ENCODE peak calls at places on chromosomes 7 and 10, in eight cellular contexts. O is SK-N-SH, Z is HCT116, E is HL-60, Q is GM12878, A is K562, P is HepG2, S is GM23338. M is an unnamed sample.
A peak's percentile ranks its signal among the peaks of the same experiment; 100 is the strongest.

GRCh38 chr7:73701357-73701995 is 18.0 kb downstream of the STX1A start:
- DNase-seq in S (peak; percentile 94), A (peak; percentile 82), Z (peak; percentile 68), Q (no peak), O (peak; percentile 92), P (peak; percentile 54), E (no peak), M (peak; percentile 76)

GRCh38 chr10:82089327-82089726 is 214.3 kb downstream of the NRG3 start:
- DNase-seq in P (no peak), S (peak; percentile 55), Z (no peak), E (no peak), A (no peak), Q (no peak), O (peak; percentile 28), M (no peak)

GRCh38 chr7:79241288-79242055 is 212.0 kb downstream of the MAGI2 start:
- DNase-seq in A (no peak), P (no peak), O (no peak), Q (no peak), Z (no peak), S (no peak), E (no peak), M (no peak)

GRCh38 chr7:28858206-28858605 is 99.9 kb downstream of the TRIL start:
- DNase-seq in A (no peak), E (no peak), O (no peak), S (no peak), P (no peak), Q (no peak), Z (no peak), M (no peak)

GRCh38 chr7:157527686-157528085 is 190.9 kb downstream of the DNAJB6 start:
- DNase-seq in E (no peak), S (no peak), Z (no peak), A (no peak), Q (no peak), P (no peak), O (no peak), M (no peak)

GRCh38 chr10:30357075-30357801 is 8.2 kb upstream of the MTPAP start:
- DNase-seq in P (no peak), Z (no peak), Q (no peak), S (no peak), A (no peak), O (no peak), E (no peak), M (no peak)

GRCh38 chr10:89301231-89301630 is 615 bp upstream of the IFIT2 start:
- DNase-seq in O (no peak), Q (no peak), A (no peak), S (no peak), P (no peak), E (peak; percentile 78), Z (no peak), M (no peak)

GRCh38 chr10:12419279-12419847 is 70.0 kb downstream of the CAMK1D start:
- DNase-seq in Z (peak; percentile 79), O (no peak), P (no peak), E (no peak), A (no peak), S (no peak), Q (no peak), M (peak; percentile 70)

GRCh38 chr10:80443531-80443974 is 10.6 kb upstream of the TSPAN14 start:
- DNase-seq in S (peak; percentile 37), A (peak; percentile 67), P (peak; percentile 41), O (peak; percentile 75), Z (no peak), Q (no peak), E (no peak), M (no peak)

GRCh38 chr10:80444124-80444523 is 10.0 kb upstream of the TSPAN14 start:
- DNase-seq in Q (no peak), S (no peak), Z (no peak), P (no peak), A (no peak), O (no peak), E (no peak), M (no peak)

GRCh38 chr10:80442879-80443278 is 11.2 kb upstream of the TSPAN14 start:
- DNase-seq in S (no peak), Q (no peak), O (peak; percentile 50), A (no peak), Z (no peak), E (no peak), P (no peak), M (no peak)

GRCh38 chr10:80447618-80448190 is 6.4 kb upstream of the TSPAN14 start:
- DNase-seq in Q (no peak), E (no peak), P (no peak), O (no peak), A (no peak), S (no peak), Z (no peak), M (no peak)

DNA sequence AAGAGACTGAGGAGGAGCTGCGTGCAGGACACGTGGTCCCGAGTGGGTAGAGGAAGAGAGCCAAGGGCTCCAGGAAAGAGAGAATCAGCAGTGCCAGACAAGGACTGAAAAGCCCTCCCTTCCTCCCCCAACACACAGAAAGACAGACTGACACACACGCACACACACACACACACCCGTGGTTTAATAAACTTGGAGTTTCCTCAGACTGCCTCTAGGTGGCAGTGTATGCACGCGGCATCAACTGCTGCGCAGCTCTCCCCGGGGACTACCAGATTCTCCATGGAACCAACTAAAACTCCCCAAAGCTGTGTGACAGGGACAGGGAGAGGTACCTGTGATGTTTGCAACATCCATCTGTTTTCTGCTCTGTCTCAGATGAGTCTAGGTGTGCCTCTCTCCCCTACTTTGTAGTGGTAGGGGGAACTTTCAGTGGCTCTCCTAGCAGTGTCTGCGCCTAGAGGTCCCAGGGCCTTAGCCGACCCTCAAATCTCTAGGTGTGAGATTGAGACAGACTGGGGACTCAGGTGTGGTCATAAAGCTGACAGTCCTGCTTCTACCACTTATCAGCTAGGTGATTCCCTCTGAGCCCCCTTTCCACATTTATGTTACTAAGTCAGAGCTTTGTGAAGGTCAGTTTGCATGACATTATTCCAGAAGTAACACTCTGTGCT is 9.3 kb upstream of the TSPAN14 start:
- DNase-seq in A (peak; percentile 87), Q (peak; percentile 63), S (peak; percentile 77), O (peak; percentile 58), Z (no peak), E (peak; percentile 71), P (peak; percentile 58), M (peak; percentile 45)
- TF ChIP-seq POLR2AphosphoS5 in A (no peak), Q (no peak), S (no peak), O (no peak), Z (no peak), E (no peak), P (no peak), M (no peak)

GRCh38 chr7:106543221-106543757 is 117.7 kb downstream of the CCDC71L start:
- DNase-seq in Q (no peak), P (no peak), E (no peak), Z (no peak), A (no peak), S (no peak), O (no peak), M (no peak)
- TF ChIP-seq REST in Q (no peak), P (no peak), E (no peak), Z (no peak), A (no peak), S (no peak), O (no peak), M (no peak)

GRCh38 chr7:6480323-6480660 is 32.5 kb upstream of the DAGLB start:
- DNase-seq in P (no peak), A (no peak), E (no peak), Z (no peak), O (no peak), Q (no peak), S (no peak), M (no peak)

GRCh38 chr7:6479067-6479466 is 31.3 kb upstream of the DAGLB start:
- DNase-seq in S (no peak), O (no peak), A (no peak), Z (no peak), Q (no peak), E (no peak), P (no peak), M (no peak)

GRCh38 chr7:6478186-6478585 is 30.4 kb upstream of the DAGLB start:
- DNase-seq in P (no peak), S (no peak), Z (no peak), E (no peak), A (no peak), O (no peak), Q (no peak), M (no peak)

GRCh38 chr7:6475433-6476186 is 27.9 kb upstream of the DAGLB start:
- DNase-seq in S (no peak), P (no peak), Z (no peak), Q (no peak), A (no peak), O (no peak), E (no peak), M (no peak)

GRCh38 chr7:6476596-6477374 is 29.0 kb upstream of the DAGLB start:
- DNase-seq in S (no peak), Z (no peak), Q (no peak), O (no peak), A (no peak), E (no peak), P (no peak), M (no peak)
- TF ChIP-seq POLR2AphosphoS5 in S (no peak), Z (no peak), Q (no peak), O (no peak), A (no peak), E (no peak), P (no peak), M (no peak)

DNA sequence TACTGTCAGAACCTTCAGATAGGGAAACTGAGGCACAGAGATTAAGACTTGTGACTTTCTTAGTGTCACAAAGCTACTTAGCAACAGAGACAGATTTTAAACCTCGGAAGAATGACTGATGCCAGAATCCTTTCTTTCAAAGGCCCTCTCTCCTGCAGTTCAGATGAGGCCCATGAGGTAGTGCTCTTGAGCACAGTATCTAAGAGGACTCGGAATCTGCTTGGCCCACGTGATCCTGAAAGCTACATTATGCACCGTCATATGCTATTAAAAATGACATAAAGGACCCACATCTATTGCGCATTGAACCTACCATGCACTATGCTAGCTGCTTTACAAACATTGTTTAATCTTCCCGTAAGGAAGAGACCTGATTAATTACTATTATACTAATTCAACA is 355.9 kb downstream of the SFMBT2 start:
- DNase-seq in O (peak; percentile 46), P (no peak), S (peak; percentile 74), Q (no peak), A (peak; percentile 49), E (no peak), Z (peak; percentile 10), M (no peak)
- TF ChIP-seq REST in O (no peak), P (no peak), S (no peak), Q (no peak), A (no peak), E (no peak), Z (no peak), M (no peak)

GRCh38 chr7:50671397-50671796 is 106.2 kb upstream of the DDC start:
- DNase-seq in A (no peak), S (no peak), Z (no peak), Q (no peak), P (no peak), O (no peak), E (no peak), M (no peak)
- TF ChIP-seq POLR2AphosphoS5 in A (no peak), S (no peak), Z (no peak), Q (no peak), P (no peak), O (no peak), E (no peak), M (no peak)